ENCODE peak calls at places on chromosomes 7 and 10, in nine cellular contexts. One of them, this sample, is unnamed.

GRCh38 chr7:27205325-27206280 is 5.7 kb upstream of the HOXA13 start:
- DNase-seq in neuronal stem cell: no peak
- DNase-seq in neural progenitor cell: peak; percentile 74
- DNase-seq in psoas muscle: no peak
- DNase-seq in CD8-positive, alpha-beta memory T cell: no peak
- DNase-seq in cardiac muscle cell: no peak
- DNase-seq in naive thymus-derived CD4-positive, alpha-beta T cell: no peak
- DNase-seq in heart right ventricle: no peak
- DNase-seq in body of pancreas: no peak
- DNase-seq in this sample: no peak

GRCh38 chr10:74231375-74231774 is 80.4 kb downstream of the ADK start:
- DNase-seq in heart right ventricle: no peak
- DNase-seq in neural progenitor cell: no peak
- DNase-seq in naive thymus-derived CD4-positive, alpha-beta T cell: no peak
- DNase-seq in psoas muscle: no peak
- DNase-seq in body of pancreas: no peak
- DNase-seq in neuronal stem cell: no peak
- DNase-seq in cardiac muscle cell: no peak
- DNase-seq in CD8-positive, alpha-beta memory T cell: no peak
- DNase-seq in this sample: no peak

GRCh38 chr10:28248092-28248491 is 54.8 kb downstream of the MPP7 start:
- DNase-seq in neuronal stem cell: no peak
- DNase-seq in CD8-positive, alpha-beta memory T cell: no peak
- DNase-seq in naive thymus-derived CD4-positive, alpha-beta T cell: no peak
- DNase-seq in psoas muscle: no peak
- DNase-seq in neural progenitor cell: no peak
- DNase-seq in cardiac muscle cell: no peak
- DNase-seq in body of pancreas: no peak
- DNase-seq in heart right ventricle: no peak
- DNase-seq in this sample: no peak

GRCh38 chr10:70513848-70514309 is 35.3 kb downstream of the PALD1 start:
- DNase-seq in psoas muscle: no peak
- DNase-seq in heart right ventricle: no peak
- DNase-seq in body of pancreas: peak; percentile 27
- DNase-seq in CD8-positive, alpha-beta memory T cell: no peak
- DNase-seq in naive thymus-derived CD4-positive, alpha-beta T cell: no peak
- DNase-seq in neuronal stem cell: no peak
- DNase-seq in cardiac muscle cell: no peak
- DNase-seq in neural progenitor cell: no peak
- DNase-seq in this sample: no peak

GRCh38 chr10:133608855-133609254 is 17.7 kb downstream of the FRG2B start:
- DNase-seq in CD8-positive, alpha-beta memory T cell: no peak
- DNase-seq in neuronal stem cell: no peak
- DNase-seq in naive thymus-derived CD4-positive, alpha-beta T cell: no peak
- DNase-seq in neural progenitor cell: no peak
- DNase-seq in body of pancreas: no peak
- DNase-seq in psoas muscle: no peak
- DNase-seq in cardiac muscle cell: peak; percentile 0
- DNase-seq in heart right ventricle: no peak
- DNase-seq in this sample: no peak

GRCh38 chr7:79452032-79452494 is 1.4 kb downstream of the MAGI2 start:
- DNase-seq in naive thymus-derived CD4-positive, alpha-beta T cell: no peak
- DNase-seq in neural progenitor cell: peak; percentile 82
- DNase-seq in neuronal stem cell: peak; percentile 60
- DNase-seq in cardiac muscle cell: peak; percentile 91
- DNase-seq in heart right ventricle: peak; percentile 84
- DNase-seq in psoas muscle: peak; percentile 84
- DNase-seq in body of pancreas: peak; percentile 46
- DNase-seq in CD8-positive, alpha-beta memory T cell: no peak
- DNase-seq in this sample: no peak

GRCh38 chr10:132891994-132892393 is 50.4 kb downstream of the CFAP46 start:
- DNase-seq in CD8-positive, alpha-beta memory T cell: no peak
- DNase-seq in psoas muscle: no peak
- DNase-seq in naive thymus-derived CD4-positive, alpha-beta T cell: no peak
- DNase-seq in neuronal stem cell: no peak
- DNase-seq in neural progenitor cell: no peak
- DNase-seq in cardiac muscle cell: peak; percentile 91
- DNase-seq in body of pancreas: no peak
- DNase-seq in heart right ventricle: no peak
- DNase-seq in this sample: no peak

GRCh38 chr10:78471723-78472541 is 438.3 kb downstream of the RPS24 start:
- DNase-seq in neural progenitor cell: no peak
- DNase-seq in neuronal stem cell: no peak
- DNase-seq in body of pancreas: no peak
- DNase-seq in CD8-positive, alpha-beta memory T cell: no peak
- DNase-seq in naive thymus-derived CD4-positive, alpha-beta T cell: no peak
- DNase-seq in heart right ventricle: no peak
- DNase-seq in cardiac muscle cell: peak; percentile 41
- DNase-seq in psoas muscle: no peak
- DNase-seq in this sample: no peak

GRCh38 chr7:144830024-144830785 is 5.6 kb downstream of the TPK1 start:
- DNase-seq in CD8-positive, alpha-beta memory T cell: no peak
- DNase-seq in psoas muscle: no peak
- DNase-seq in naive thymus-derived CD4-positive, alpha-beta T cell: no peak
- DNase-seq in body of pancreas: no peak
- DNase-seq in neural progenitor cell: no peak
- DNase-seq in heart right ventricle: no peak
- DNase-seq in cardiac muscle cell: no peak
- DNase-seq in neuronal stem cell: no peak
- DNase-seq in this sample: no peak

GRCh38 chr7:124765401-124766352 is at the start of gene GPR37:
- DNase-seq in body of pancreas: peak; percentile 53
- DNase-seq in heart right ventricle: peak; percentile 26
- DNase-seq in psoas muscle: peak; percentile 44
- DNase-seq in naive thymus-derived CD4-positive, alpha-beta T cell: no peak
- DNase-seq in cardiac muscle cell: peak; percentile 58
- DNase-seq in neuronal stem cell: peak; percentile 70
- DNase-seq in neural progenitor cell: peak; percentile 84
- DNase-seq in CD8-positive, alpha-beta memory T cell: peak; percentile 42
- DNase-seq in this sample: no peak

GRCh38 chr10:95408931-95409873 is 118.4 kb upstream of the PDLIM1 start:
- DNase-seq in CD8-positive, alpha-beta memory T cell: no peak
- DNase-seq in body of pancreas: no peak
- DNase-seq in neural progenitor cell: peak; percentile 29
- DNase-seq in neuronal stem cell: no peak
- DNase-seq in heart right ventricle: no peak
- DNase-seq in psoas muscle: no peak
- DNase-seq in cardiac muscle cell: no peak
- DNase-seq in naive thymus-derived CD4-positive, alpha-beta T cell: no peak
- DNase-seq in this sample: no peak

DNA sequence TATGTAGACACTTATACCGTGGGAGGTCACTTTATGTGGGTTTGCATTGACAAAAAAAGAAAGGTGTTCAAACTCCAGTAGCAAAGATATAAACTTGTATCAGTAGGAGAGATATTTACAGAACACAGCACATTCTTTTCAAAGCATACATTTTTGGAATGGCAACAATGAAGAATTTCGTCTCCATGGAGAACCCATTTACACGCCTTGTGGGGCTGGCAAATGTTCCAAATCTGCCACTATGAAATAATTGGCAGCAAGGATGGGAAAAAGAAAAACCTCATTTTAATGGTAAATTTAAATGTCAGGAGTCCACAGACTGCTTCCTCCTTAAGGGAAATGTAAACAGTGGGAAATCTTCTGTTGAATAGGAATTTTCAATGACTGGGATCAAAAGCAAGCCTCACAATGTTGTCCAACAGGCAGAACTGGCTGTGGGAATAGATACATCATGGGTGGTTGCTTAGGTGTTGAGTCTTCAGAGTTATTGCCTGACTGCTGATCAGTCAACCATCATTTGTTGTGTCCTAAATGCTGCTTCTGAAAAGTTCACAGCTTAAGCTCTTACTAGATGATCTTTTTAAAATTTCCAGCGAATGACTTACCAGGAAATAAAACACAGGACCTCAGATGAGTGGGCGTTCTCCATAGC is 256.6 kb upstream of the SEMA3C start:
- DNase-seq in neural progenitor cell: no peak
- DNase-seq in CD8-positive, alpha-beta memory T cell: no peak
- DNase-seq in naive thymus-derived CD4-positive, alpha-beta T cell: no peak
- DNase-seq in body of pancreas: no peak
- DNase-seq in heart right ventricle: no peak
- DNase-seq in cardiac muscle cell: no peak
- DNase-seq in neuronal stem cell: no peak
- DNase-seq in psoas muscle: no peak
- DNase-seq in this sample: no peak
- H3K4me1 ChIP-seq in neural progenitor cell: peaks cover 24% of the 10 kb centered on the region
- H3K4me1 ChIP-seq in CD8-positive, alpha-beta memory T cell: no peaks in the 10 kb centered on the region
- H3K4me1 ChIP-seq in naive thymus-derived CD4-positive, alpha-beta T cell: no peaks in the 10 kb centered on the region
- H3K4me1 ChIP-seq in body of pancreas: peaks cover 9% of the 10 kb centered on the region
- H3K4me1 ChIP-seq in heart right ventricle: peaks cover 4% of the 10 kb centered on the region
- H3K4me1 ChIP-seq in cardiac muscle cell: no peaks in the 10 kb centered on the region
- H3K4me1 ChIP-seq in neuronal stem cell: peaks cover 20% of the 10 kb centered on the region
- H3K4me1 ChIP-seq in psoas muscle: no peaks in the 10 kb centered on the region
- H3K4me1 ChIP-seq in this sample: no peaks in the 10 kb centered on the region

GRCh38 chr7:3196629-3197028 is 104.4 kb upstream of the SDK1 start:
- DNase-seq in naive thymus-derived CD4-positive, alpha-beta T cell: no peak
- DNase-seq in CD8-positive, alpha-beta memory T cell: no peak
- DNase-seq in psoas muscle: no peak
- DNase-seq in body of pancreas: no peak
- DNase-seq in heart right ventricle: no peak
- DNase-seq in cardiac muscle cell: no peak
- DNase-seq in neuronal stem cell: no peak
- DNase-seq in neural progenitor cell: no peak
- DNase-seq in this sample: no peak

GRCh38 chr7:3194501-3195141 is 106.4 kb upstream of the SDK1 start:
- DNase-seq in body of pancreas: peak; percentile 71
- DNase-seq in cardiac muscle cell: no peak
- DNase-seq in heart right ventricle: no peak
- DNase-seq in naive thymus-derived CD4-positive, alpha-beta T cell: no peak
- DNase-seq in psoas muscle: no peak
- DNase-seq in neural progenitor cell: peak; percentile 77
- DNase-seq in CD8-positive, alpha-beta memory T cell: no peak
- DNase-seq in neuronal stem cell: peak; percentile 59
- DNase-seq in this sample: no peak

GRCh38 chr7:3197567-3198212 is 103.4 kb upstream of the SDK1 start:
- DNase-seq in heart right ventricle: no peak
- DNase-seq in psoas muscle: no peak
- DNase-seq in body of pancreas: no peak
- DNase-seq in cardiac muscle cell: no peak
- DNase-seq in naive thymus-derived CD4-positive, alpha-beta T cell: no peak
- DNase-seq in neural progenitor cell: no peak
- DNase-seq in CD8-positive, alpha-beta memory T cell: no peak
- DNase-seq in neuronal stem cell: no peak
- DNase-seq in this sample: no peak

GRCh38 chr7:3193721-3194120 is 107.3 kb upstream of the SDK1 start:
- DNase-seq in psoas muscle: no peak
- DNase-seq in heart right ventricle: no peak
- DNase-seq in naive thymus-derived CD4-positive, alpha-beta T cell: no peak
- DNase-seq in neural progenitor cell: no peak
- DNase-seq in neuronal stem cell: no peak
- DNase-seq in CD8-positive, alpha-beta memory T cell: no peak
- DNase-seq in body of pancreas: no peak
- DNase-seq in cardiac muscle cell: no peak
- DNase-seq in this sample: no peak

GRCh38 chr7:3195160-3195559 is 105.9 kb upstream of the SDK1 start:
- DNase-seq in psoas muscle: no peak
- DNase-seq in cardiac muscle cell: no peak
- DNase-seq in CD8-positive, alpha-beta memory T cell: no peak
- DNase-seq in naive thymus-derived CD4-positive, alpha-beta T cell: no peak
- DNase-seq in body of pancreas: no peak
- DNase-seq in neuronal stem cell: no peak
- DNase-seq in neural progenitor cell: no peak
- DNase-seq in heart right ventricle: no peak
- DNase-seq in this sample: no peak
- H3K27ac ChIP-seq in psoas muscle: no peak overlapping the region
- H3K27ac ChIP-seq in cardiac muscle cell: no peak overlapping the region
- H3K27ac ChIP-seq in CD8-positive, alpha-beta memory T cell: no peak overlapping the region
- H3K27ac ChIP-seq in naive thymus-derived CD4-positive, alpha-beta T cell: no peak overlapping the region
- H3K27ac ChIP-seq in body of pancreas: peak overlapping the region; percentile 88
- H3K27ac ChIP-seq in neuronal stem cell: peak overlapping the region; percentile 87
- H3K27ac ChIP-seq in neural progenitor cell: peak overlapping the region; percentile 53
- H3K27ac ChIP-seq in heart right ventricle: no peak overlapping the region
- H3K27ac ChIP-seq in this sample: no peak overlapping the region

DNA sequence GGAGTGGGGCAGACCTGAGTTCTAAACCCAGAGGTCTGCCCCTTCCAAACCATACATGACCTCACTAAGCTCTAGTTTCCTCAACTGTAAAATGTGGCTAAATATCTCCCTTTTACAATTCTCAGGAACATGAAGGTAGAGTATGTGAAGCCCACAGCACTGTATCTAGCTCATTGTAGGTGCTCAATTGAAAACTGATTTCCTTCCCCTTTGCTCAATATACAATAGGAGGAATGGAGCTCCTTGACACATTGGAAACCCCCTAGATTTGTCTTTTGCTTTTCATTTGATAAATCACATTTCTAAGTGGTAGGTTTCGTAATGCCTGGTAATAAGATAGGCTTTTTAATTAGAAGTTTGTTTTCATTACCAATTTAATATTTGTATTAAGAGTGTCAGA is 153.3 kb downstream of the ARID5B start:
- DNase-seq in body of pancreas: no peak
- DNase-seq in CD8-positive, alpha-beta memory T cell: no peak
- DNase-seq in neuronal stem cell: no peak
- DNase-seq in heart right ventricle: no peak
- DNase-seq in psoas muscle: no peak
- DNase-seq in cardiac muscle cell: no peak
- DNase-seq in neural progenitor cell: no peak
- DNase-seq in naive thymus-derived CD4-positive, alpha-beta T cell: no peak
- DNase-seq in this sample: no peak
- H3K36me3 ChIP-seq in body of pancreas: no peaks in the 10 kb centered on the region
- H3K36me3 ChIP-seq in CD8-positive, alpha-beta memory T cell: peaks cover 27% of the 10 kb centered on the region
- H3K36me3 ChIP-seq in neuronal stem cell: peaks cover 55% of the 10 kb centered on the region
- H3K36me3 ChIP-seq in heart right ventricle: no peaks in the 10 kb centered on the region
- H3K36me3 ChIP-seq in psoas muscle: peaks cover 11% of the 10 kb centered on the region
- H3K36me3 ChIP-seq in cardiac muscle cell: no peaks in the 10 kb centered on the region
- H3K36me3 ChIP-seq in neural progenitor cell: no peaks in the 10 kb centered on the region
- H3K36me3 ChIP-seq in naive thymus-derived CD4-positive, alpha-beta T cell: peaks cover 11% of the 10 kb centered on the region
- H3K36me3 ChIP-seq in this sample: peaks cover 27% of the 10 kb centered on the region

GRCh38 chr10:124639206-124639605 is 105.0 kb downstream of the FAM53B start:
- DNase-seq in neuronal stem cell: no peak
- DNase-seq in cardiac muscle cell: no peak
- DNase-seq in CD8-positive, alpha-beta memory T cell: no peak
- DNase-seq in neural progenitor cell: no peak
- DNase-seq in naive thymus-derived CD4-positive, alpha-beta T cell: no peak
- DNase-seq in psoas muscle: no peak
- DNase-seq in heart right ventricle: peak; percentile 45
- DNase-seq in body of pancreas: no peak
- DNase-seq in this sample: no peak

GRCh38 chr10:124640538-124641231 is 103.5 kb downstream of the FAM53B start:
- DNase-seq in cardiac muscle cell: no peak
- DNase-seq in neuronal stem cell: peak; percentile 45
- DNase-seq in heart right ventricle: peak; percentile 48
- DNase-seq in body of pancreas: no peak
- DNase-seq in CD8-positive, alpha-beta memory T cell: no peak
- DNase-seq in psoas muscle: no peak
- DNase-seq in neural progenitor cell: peak; percentile 67
- DNase-seq in naive thymus-derived CD4-positive, alpha-beta T cell: no peak
- DNase-seq in this sample: no peak

GRCh38 chr10:124639646-124640045 is 104.5 kb downstream of the FAM53B start:
- DNase-seq in cardiac muscle cell: no peak
- DNase-seq in psoas muscle: no peak
- DNase-seq in naive thymus-derived CD4-positive, alpha-beta T cell: no peak
- DNase-seq in neural progenitor cell: no peak
- DNase-seq in neuronal stem cell: no peak
- DNase-seq in body of pancreas: no peak
- DNase-seq in CD8-positive, alpha-beta memory T cell: no peak
- DNase-seq in heart right ventricle: peak; percentile 5
- DNase-seq in this sample: no peak

GRCh38 chr10:124641282-124642075 is 102.7 kb downstream of the FAM53B start:
- DNase-seq in heart right ventricle: peak; percentile 49
- DNase-seq in naive thymus-derived CD4-positive, alpha-beta T cell: no peak
- DNase-seq in body of pancreas: no peak
- DNase-seq in CD8-positive, alpha-beta memory T cell: peak; percentile 75
- DNase-seq in neuronal stem cell: no peak
- DNase-seq in cardiac muscle cell: no peak
- DNase-seq in neural progenitor cell: no peak
- DNase-seq in psoas muscle: no peak
- DNase-seq in this sample: no peak

GRCh38 chr10:124640056-124640455 is 104.1 kb downstream of the FAM53B start:
- DNase-seq in cardiac muscle cell: no peak
- DNase-seq in neuronal stem cell: no peak
- DNase-seq in body of pancreas: no peak
- DNase-seq in neural progenitor cell: no peak
- DNase-seq in psoas muscle: no peak
- DNase-seq in naive thymus-derived CD4-positive, alpha-beta T cell: no peak
- DNase-seq in heart right ventricle: peak; percentile 10
- DNase-seq in CD8-positive, alpha-beta memory T cell: no peak
- DNase-seq in this sample: no peak
- H3K4me1 ChIP-seq in cardiac muscle cell: peaks cover 11% of the 10 kb centered on the region
- H3K4me1 ChIP-seq in neuronal stem cell: peaks cover 29% of the 10 kb centered on the region
- H3K4me1 ChIP-seq in body of pancreas: peaks cover 6% of the 10 kb centered on the region
- H3K4me1 ChIP-seq in neural progenitor cell: peaks cover 52% of the 10 kb centered on the region
- H3K4me1 ChIP-seq in psoas muscle: peaks cover 49% of the 10 kb centered on the region
- H3K4me1 ChIP-seq in naive thymus-derived CD4-positive, alpha-beta T cell: peaks cover 55% of the 10 kb centered on the region
- H3K4me1 ChIP-seq in heart right ventricle: peaks cover 95% of the 10 kb centered on the region
- H3K4me1 ChIP-seq in CD8-positive, alpha-beta memory T cell: peaks cover 76% of the 10 kb centered on the region
- H3K4me1 ChIP-seq in this sample: peaks cover 75% of the 10 kb centered on the region